ENCODE peak calls at places on chromosomes 6 and 20, in nine cellular contexts. V is pons; A is body of pancreas; W is activated CD4-positive, alpha-beta T cell treated with anti-CD3 and anti-CD28 coated beads, Interleukin-2, amount 10 ng/mL, durations not matched to agents 7 days and 5 days; Q is NCI-H2107; R is right atrium auricular region; L is right cardiac atrium; Z is AML-193; O is lung. H is an unnamed sample.

GRCh38 chr20:40835321-40835720 is 146.3 kb upstream of the MAFB start:
- DNase-seq in V (no peak), A (no peak), W (no peak), Q (no peak), R (no peak), L (no peak), Z (no peak), O (no peak), H (no peak)

GRCh38 chr6:10963113-10963512 is 76.3 kb downstream of the SYCP2L start:
- DNase-seq in V (no peak), A (no peak), W (no peak), Q (no peak), R (no peak), L (no peak), Z (no peak), O (no peak), H (no peak)

GRCh38 chr6:12339808-12340487 is 49.8 kb downstream of the EDN1 start:
- DNase-seq in V (no peak), A (no peak), W (no peak), Q (no peak), R (no peak), L (no peak), Z (no peak), O (no peak), H (no peak)

GRCh38 chr6:44048277-44048676 is 79.0 kb downstream of the MRPL14 start:
- DNase-seq in V (no peak), A (no peak), W (no peak), Q (no peak), R (no peak), L (no peak), Z (no peak), O (no peak), H (no peak)

GRCh38 chr20:5065489-5066383 is 54.0 kb downstream of the PCNA start:
- DNase-seq in V (no peak), A (peak), W (no peak), Q (no peak), R (peak), L (peak), Z (peak), O (peak), H (no peak)

GRCh38 chr20:33474963-33475362 is 14.9 kb upstream of the CBFA2T2 start:
- DNase-seq in V (no peak), A (no peak), W (no peak), Q (no peak), R (no peak), L (no peak), Z (no peak), O (no peak), H (no peak)

GRCh38 chr20:17995967-17996819 is 27.4 kb downstream of the MGME1 start:
- DNase-seq in V (peak), A (peak), W (peak), Q (peak), R (no peak), L (no peak), Z (peak), O (peak), H (no peak)

GRCh38 chr20:760751-761417 is 7.4 kb downstream of the SLC52A3 start:
- DNase-seq in V (no peak), A (peak), W (peak), Q (no peak), R (no peak), L (peak), Z (no peak), O (no peak), H (no peak)

GRCh38 chr6:167330745-167331144 is 5.9 kb downstream of the TTLL2 start:
- DNase-seq in V (no peak), A (no peak), W (no peak), Q (no peak), R (no peak), L (no peak), Z (no peak), O (no peak), H (no peak)

GRCh38 chr20:36030143-36030542 is 61.8 kb downstream of the CNBD2 start:
- DNase-seq in V (no peak), A (no peak), W (no peak), Q (no peak), R (no peak), L (peak), Z (no peak), O (no peak), H (no peak)

H was measured in chondrocyte.